ENCODE peak calls at places on chromosomes 5 and 9, in five cellular contexts. I, L, F, C and G are unnamed samples.

GRCh38 chr9:91714874-91715615 is 235.0 kb downstream of the ROR2 start:
- DNase-seq in I (no peak), L (no peak), F (no peak), C (no peak), G (no peak)

GRCh38 chr5:137280656-137281055 is 218.5 kb downstream of the SPOCK1 start:
- DNase-seq in I (no peak), L (no peak), F (peak), C (no peak), G (no peak)

GRCh38 chr5:130796902-130797301 is 368.2 kb downstream of the HINT1 start:
- DNase-seq in I (no peak), L (no peak), F (no peak), C (no peak), G (no peak)

GRCh38 chr5:168302785-168303184 is 11.3 kb downstream of the WWC1 start:
- DNase-seq in I (peak), L (no peak), F (no peak), C (no peak), G (no peak)

GRCh38 chr9:134123764-134124128 is 12.1 kb upstream of the WDR5 start:
- DNase-seq in I (no peak), L (peak), F (no peak), C (no peak), G (no peak)

GRCh38 chr5:71471193-71471592 is 15.7 kb downstream of the BDP1 start:
- DNase-seq in I (peak), L (no peak), F (no peak), C (no peak), G (no peak)

GRCh38 chr5:181187500-181188213 is 17.3 kb downstream of the TRIM7 start:
- DNase-seq in I (peak), L (peak), F (no peak), C (no peak), G (peak)

GRCh38 chr9:35990155-35990554 is 32.2 kb upstream of the OR2S2 start:
- DNase-seq in I (no peak), L (no peak), F (no peak), C (no peak), G (no peak)

GRCh38 chr5:143314664-143315063 is 88.8 kb downstream of the NR3C1 start:
- DNase-seq in I (peak), L (no peak), F (no peak), C (no peak), G (no peak)

GRCh38 chr5:115460476-115460875 is 84.1 kb downstream of the FEM1C start:
- DNase-seq in I (peak), L (no peak), F (peak), C (peak), G (no peak)

GRCh38 chr5:73496984-73497457 is 1.2 kb upstream of the BTF3 start:
- DNase-seq in I (peak), L (peak), F (peak), C (no peak), G (peak)

GRCh38 chr5:38660194-38660668 is 103.8 kb upstream of the LIFR start:
- DNase-seq in I (no peak), L (peak), F (no peak), C (no peak), G (no peak)

GRCh38 chr5:172714491-172715420 is 56.2 kb downstream of the DUSP1 start:
- DNase-seq in I (peak), L (peak), F (peak), C (no peak), G (peak)

GRCh38 chr5:21685536-21685935 is 1167.6 kb downstream of the CDH12 start:
- DNase-seq in I (peak), L (no peak), F (no peak), C (no peak), G (no peak)

GRCh38 chr5:135437796-135438560 is 9.2 kb downstream of the DCANP1 start:
- DNase-seq in I (peak), L (peak), F (no peak), C (no peak), G (no peak)

GRCh38 chr5:179400020-179400419 is 54.8 kb upstream of the ADAMTS2 start:
- DNase-seq in I (no peak), L (no peak), F (no peak), C (no peak), G (no peak)
- TF ChIP-seq RFX5 in I (no peak), L (no peak), F (no peak), C (no peak), G (no peak)

GRCh38 chr5:40603378-40603777 is 76.3 kb upstream of the PTGER4 start:
- DNase-seq in I (peak), L (no peak), F (no peak), C (no peak), G (no peak)
- TF ChIP-seq RCOR1 in I (no peak), L (no peak), F (no peak), C (no peak), G (no peak)

GRCh38 chr9:20186823-20187222 is 398.0 kb upstream of the SLC24A2 start:
- DNase-seq in I (no peak), L (no peak), F (no peak), C (no peak), G (no peak)

GRCh38 chr9:20189871-20190270 is 401.0 kb upstream of the SLC24A2 start:
- DNase-seq in I (no peak), L (no peak), F (no peak), C (no peak), G (no peak)

GRCh38 chr9:20187318-20187717 is 398.5 kb upstream of the SLC24A2 start:
- DNase-seq in I (no peak), L (no peak), F (no peak), C (no peak), G (no peak)

GRCh38 chr9:20188616-20189212 is 399.9 kb upstream of the SLC24A2 start:
- DNase-seq in I (no peak), L (no peak), F (no peak), C (no peak), G (no peak)

DNA sequence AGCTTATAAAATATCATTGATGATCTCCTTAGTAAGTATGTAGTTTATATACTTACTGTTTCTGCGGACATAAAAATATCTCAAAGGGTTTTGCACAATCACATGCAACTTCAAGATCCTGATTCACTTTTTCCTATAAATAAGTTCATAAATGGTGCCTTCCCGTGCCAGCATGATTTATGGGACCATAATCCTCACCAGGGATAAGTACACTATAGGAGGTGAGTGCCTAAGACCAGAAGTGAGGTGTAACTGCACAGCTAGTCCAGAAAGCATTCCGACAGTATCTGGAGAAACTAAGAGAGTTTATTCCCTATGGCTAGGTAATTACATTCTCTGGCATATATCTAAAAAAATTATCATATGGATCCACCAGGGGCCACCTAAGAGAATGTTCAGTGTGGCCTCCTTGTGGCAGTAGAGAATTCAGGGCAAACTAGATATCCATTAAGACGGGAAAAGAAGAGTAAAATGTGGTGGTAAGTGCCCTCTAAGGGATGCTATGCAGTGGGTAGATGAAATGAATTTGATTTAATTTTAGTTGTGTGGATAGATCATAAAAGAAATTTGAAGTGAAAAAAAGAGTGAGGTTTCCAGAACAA is 402.5 kb upstream of the SLC24A2 start:
- DNase-seq in I (no peak), L (no peak), F (no peak), C (no peak), G (no peak)
- TF ChIP-seq CTCF in I (peak), L (no peak), F (no peak), C (no peak), G (no peak)

DNA sequence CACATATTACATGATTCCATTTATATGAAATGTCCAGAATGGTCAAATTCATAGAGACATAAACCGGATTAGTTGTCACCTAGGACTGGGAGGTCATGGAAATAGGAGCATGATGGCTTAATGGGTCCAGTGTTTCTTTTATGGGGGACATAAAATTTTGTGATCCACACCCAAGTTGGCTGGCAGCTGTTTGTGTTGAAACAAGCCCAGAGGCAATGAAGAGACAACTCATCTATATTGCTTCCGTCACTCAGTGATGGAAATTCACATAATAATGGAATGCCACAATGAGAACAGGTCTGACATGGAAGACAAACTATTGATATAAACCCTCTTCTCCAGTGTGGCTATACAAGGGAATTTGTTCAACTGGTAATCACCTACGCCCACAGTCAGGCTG is 173.2 kb downstream of the GNA14 start:
- DNase-seq in I (no peak), L (no peak), F (no peak), C (no peak), G (no peak)
- TF ChIP-seq RFX5 in I (no peak), L (no peak), F (no peak), C (no peak), G (no peak)

GRCh38 chr5:2582106-2582505 is 169.4 kb downstream of the IRX2 start:
- DNase-seq in I (no peak), L (no peak), F (no peak), C (no peak), G (no peak)
- TF ChIP-seq RCOR1 in I (no peak), L (no peak), F (no peak), C (no peak), G (no peak)

GRCh38 chr9:27714388-27714787 is 141.1 kb upstream of the C9orf72 start:
- DNase-seq in I (no peak), L (no peak), F (peak), C (no peak), G (peak)
- TF ChIP-seq CTCF in I (no peak), L (no peak), F (no peak), C (no peak), G (peak)